ENCODE peak calls at places on chromosomes 11 and 22, in six cellular contexts. B is LoVo, Y is psoas muscle, R is GM12892, G is AG10803, J is iPS DF 6.9. P is an unnamed sample.

GRCh38 chr22:23652286-23652685 is 20.2 kb upstream of the DRICH1 start:
- DNase-seq in B (no peak), Y (no peak), G (no peak), J (no peak), R (no peak), P (no peak)

GRCh38 chr11:32056445-32056844 is 34.4 kb upstream of the RCN1 start:
- DNase-seq in B (no peak), G (peak; percentile 97), Y (no peak), R (no peak), J (no peak), P (no peak)

GRCh38 chr11:110491577-110492352 is 62.0 kb downstream of the FDX1 start:
- DNase-seq in J (no peak), G (peak; percentile 8), Y (no peak), R (no peak), B (no peak), P (no peak)

GRCh38 chr22:27269751-27270586 is 531.6 kb downstream of the MN1 start:
- DNase-seq in Y (no peak), J (no peak), B (no peak), R (no peak), G (no peak), P (no peak)

GRCh38 chr22:27185903-27186302 is 528.5 kb downstream of the MIAT start:
- DNase-seq in J (no peak), R (no peak), G (no peak), Y (no peak), B (no peak), P (no peak)

GRCh38 chr11:72573380-72573949 is 100.8 kb downstream of the PDE2A start:
- DNase-seq in R (no peak), B (peak; percentile 19), Y (no peak), G (peak; percentile 29), J (no peak), P (peak; percentile 77)

GRCh38 chr11:116199182-116199581 is 573.6 kb downstream of the BUD13 start:
- DNase-seq in Y (no peak), R (no peak), B (no peak), G (no peak), J (no peak), P (no peak)

GRCh38 chr22:42077486-42078125 is 1.9 kb upstream of the SMDT1 start:
- DNase-seq in J (no peak), R (no peak), G (no peak), B (no peak), Y (peak; percentile 51), P (no peak)

GRCh38 chr11:1121343-1122331 is 36.1 kb upstream of the MUC5AC start:
- DNase-seq in R (peak; percentile 32), G (no peak), Y (peak; percentile 49), J (no peak), B (no peak), P (peak; percentile 27)

GRCh38 chr11:100639140-100639539 is 47.9 kb upstream of the ARHGAP42 start:
- DNase-seq in R (no peak), Y (no peak), B (no peak), J (no peak), G (no peak), P (no peak)

GRCh38 chr11:12212181-12212820 is 101.9 kb downstream of the MICAL2 start:
- DNase-seq in R (no peak), J (no peak), B (no peak), Y (no peak), G (no peak), P (no peak)

GRCh38 chr11:69652999-69653398 is 12.0 kb downstream of the CCND1 start:
- DNase-seq in R (no peak), J (no peak), G (no peak), B (no peak), Y (no peak), P (no peak)

GRCh38 chr11:6695377-6695776 is 12.2 kb upstream of the MRPL17 start:
- DNase-seq in B (no peak), Y (no peak), R (no peak), G (peak; percentile 48), J (no peak), P (no peak)